ENCODE peak calls at places on chromosome 22, in six cellular contexts. A is choroid plexus epithelial cell; I is tibial nerve; F is NCI-H2029; W is esophagus squamous epithelium; M is stimulated activated CD8-positive, alpha-beta memory T cell treated with anti-CD3 and anti-CD28 coated beads, Interleukin-2, amount 100 ng/mL, for 1 hour. V is an unnamed sample.

GRCh38 chr22:20204281-20204680 is 53.4 kb upstream of the CCDC188 start:
- DNase-seq in A (no peak), I (no peak), F (no peak), W (no peak), M (no peak), V (no peak)

GRCh38 chr22:38754247-38755154 is 1.3 kb downstream of the SUN2 start:
- DNase-seq in A (peak), I (peak), F (peak), W (peak), M (no peak), V (peak)

GRCh38 chr22:35434061-35434750 is 34.3 kb downstream of the MCM5 start:
- DNase-seq in A (no peak), I (no peak), F (no peak), W (no peak), M (no peak), V (no peak)

GRCh38 chr22:46672731-46673130 is 52.5 kb downstream of the GRAMD4 start:
- DNase-seq in A (no peak), I (no peak), F (no peak), W (no peak), M (no peak), V (no peak)

GRCh38 chr22:34841321-34841901 is 224.5 kb upstream of the ISX start:
- DNase-seq in A (no peak), I (no peak), F (no peak), W (no peak), M (no peak), V (no peak)

GRCh38 chr22:29311468-29312217 is 3.9 kb downstream of the RASL10A start:
- DNase-seq in A (no peak), I (peak), F (no peak), W (no peak), M (no peak), V (no peak)

GRCh38 chr22:40196628-40197027 is 18.9 kb downstream of the TNRC6B start:
- DNase-seq in A (peak), I (no peak), F (no peak), W (no peak), M (no peak), V (no peak)

GRCh38 chr22:37747090-37747714 is 50.4 kb downstream of the TRIOBP start:
- DNase-seq in A (peak), I (no peak), F (no peak), W (no peak), M (no peak), V (no peak)

GRCh38 chr22:37472418-37473006 is 13.7 kb downstream of the MFNG start:
- DNase-seq in A (peak), I (no peak), F (no peak), W (no peak), M (no peak), V (no peak)

GRCh38 chr22:27515091-27515523 is 286.4 kb downstream of the MN1 start:
- DNase-seq in A (no peak), I (peak), F (no peak), W (no peak), M (no peak), V (no peak)

GRCh38 chr22:25153961-25154685 is 45.5 kb upstream of the CRYBB3 start:
- DNase-seq in A (peak), I (peak), F (peak), W (no peak), M (no peak), V (no peak)

GRCh38 chr22:32545801-32546200 is 71.2 kb downstream of the FBXO7 start:
- DNase-seq in A (peak), I (no peak), F (no peak), W (no peak), M (no peak), V (no peak)

GRCh38 chr22:36900880-36901279 is 12.5 kb upstream of the CSF2RB start:
- DNase-seq in A (no peak), I (no peak), F (no peak), W (no peak), M (no peak), V (no peak)

GRCh38 chr22:19641254-19641982 is 72.9 kb upstream of the SEPTIN5 start:
- DNase-seq in A (peak), I (no peak), F (peak), W (no peak), M (no peak), V (no peak)

GRCh38 chr22:44098021-44098739 is 74.1 kb downstream of the PARVB start:
- DNase-seq in A (no peak), I (no peak), F (no peak), W (no peak), M (no peak), V (no peak)

GRCh38 chr22:50603511-50604255 is 3.1 kb downstream of the MAPK8IP2 start:
- DNase-seq in A (no peak), I (no peak), F (no peak), W (no peak), M (no peak), V (no peak)

GRCh38 chr22:48321986-48322545 is 1505.6 kb downstream of the BRD1 start:
- DNase-seq in A (no peak), I (no peak), F (no peak), W (no peak), M (no peak), V (no peak)

GRCh38 chr22:19620742-19621371 is 93.4 kb upstream of the SEPTIN5 start:
- DNase-seq in A (peak), I (no peak), F (peak), W (no peak), M (no peak), V (no peak)

GRCh38 chr22:42964994-42965699 is 49.8 kb downstream of the PACSIN2 start:
- DNase-seq in A (peak), I (no peak), F (no peak), W (no peak), M (no peak), V (no peak)

GRCh38 chr22:23054531-23055257 is 15.6 kb upstream of the GNAZ start:
- DNase-seq in A (no peak), I (no peak), F (no peak), W (no peak), M (no peak), V (no peak)